ENCODE peak calls at places on chromosome 1, in five cellular contexts. One of them, this sample, is unnamed.

GRCh38 chr1:107680579-107680985 is 284.4 kb downstream of the VAV3 start:
- ATAC-seq in central memory CD8-positive, alpha-beta T cell: no peak
- ATAC-seq in stimulated activated naive CD8-positive, alpha-beta T cell treated with anti-CD3 and anti-CD28 coated beads, Interleukin-15, amount 100 ng/mL, for 72 hours: no peak
- ATAC-seq in left cardiac atrium: no peak
- ATAC-seq in activated T-cell treated with anti-CD3 and anti-CD28 coated beads, Interleukin-2, amount 50 U/mL, for 4 hours: no peak
- ATAC-seq in this sample: no peak

GRCh38 chr1:35030338-35031102 is 1.2 kb downstream of the ZMYM6 start:
- ATAC-seq in central memory CD8-positive, alpha-beta T cell: no peak
- ATAC-seq in stimulated activated naive CD8-positive, alpha-beta T cell treated with anti-CD3 and anti-CD28 coated beads, Interleukin-15, amount 100 ng/mL, for 72 hours: no peak
- ATAC-seq in left cardiac atrium: peak
- ATAC-seq in activated T-cell treated with anti-CD3 and anti-CD28 coated beads, Interleukin-2, amount 50 U/mL, for 4 hours: no peak
- ATAC-seq in this sample: no peak

GRCh38 chr1:107430540-107431228 is 289.8 kb downstream of the NTNG1 start:
- ATAC-seq in central memory CD8-positive, alpha-beta T cell: no peak
- ATAC-seq in activated T-cell treated with anti-CD3 and anti-CD28 coated beads, Interleukin-2, amount 50 U/mL, for 4 hours: no peak
- ATAC-seq in stimulated activated naive CD8-positive, alpha-beta T cell treated with anti-CD3 and anti-CD28 coated beads, Interleukin-15, amount 100 ng/mL, for 72 hours: no peak
- ATAC-seq in left cardiac atrium: no peak
- ATAC-seq in this sample: peak

GRCh38 chr1:111789666-111790316 is 34.1 kb downstream of the DDX20 start:
- ATAC-seq in activated T-cell treated with anti-CD3 and anti-CD28 coated beads, Interleukin-2, amount 50 U/mL, for 4 hours: no peak
- ATAC-seq in left cardiac atrium: peak
- ATAC-seq in stimulated activated naive CD8-positive, alpha-beta T cell treated with anti-CD3 and anti-CD28 coated beads, Interleukin-15, amount 100 ng/mL, for 72 hours: no peak
- ATAC-seq in central memory CD8-positive, alpha-beta T cell: no peak
- ATAC-seq in this sample: no peak

GRCh38 chr1:119898520-119898919 is 2.2 kb upstream of the ADAM30 start:
- ATAC-seq in central memory CD8-positive, alpha-beta T cell: no peak
- ATAC-seq in stimulated activated naive CD8-positive, alpha-beta T cell treated with anti-CD3 and anti-CD28 coated beads, Interleukin-15, amount 100 ng/mL, for 72 hours: no peak
- ATAC-seq in activated T-cell treated with anti-CD3 and anti-CD28 coated beads, Interleukin-2, amount 50 U/mL, for 4 hours: no peak
- ATAC-seq in left cardiac atrium: no peak
- ATAC-seq in this sample: no peak

GRCh38 chr1:43238104-43238503 is 31.7 kb upstream of the TMEM125 start:
- ATAC-seq in activated T-cell treated with anti-CD3 and anti-CD28 coated beads, Interleukin-2, amount 50 U/mL, for 4 hours: no peak
- ATAC-seq in left cardiac atrium: peak
- ATAC-seq in stimulated activated naive CD8-positive, alpha-beta T cell treated with anti-CD3 and anti-CD28 coated beads, Interleukin-15, amount 100 ng/mL, for 72 hours: peak
- ATAC-seq in central memory CD8-positive, alpha-beta T cell: no peak
- ATAC-seq in this sample: peak

GRCh38 chr1:6672558-6672957 is 29.1 kb downstream of the DNAJC11 start:
- ATAC-seq in activated T-cell treated with anti-CD3 and anti-CD28 coated beads, Interleukin-2, amount 50 U/mL, for 4 hours: no peak
- ATAC-seq in left cardiac atrium: peak
- ATAC-seq in stimulated activated naive CD8-positive, alpha-beta T cell treated with anti-CD3 and anti-CD28 coated beads, Interleukin-15, amount 100 ng/mL, for 72 hours: no peak
- ATAC-seq in central memory CD8-positive, alpha-beta T cell: no peak
- ATAC-seq in this sample: no peak

GRCh38 chr1:42108309-42108708 is 44.9 kb upstream of the GUCA2B start:
- ATAC-seq in activated T-cell treated with anti-CD3 and anti-CD28 coated beads, Interleukin-2, amount 50 U/mL, for 4 hours: no peak
- ATAC-seq in central memory CD8-positive, alpha-beta T cell: no peak
- ATAC-seq in stimulated activated naive CD8-positive, alpha-beta T cell treated with anti-CD3 and anti-CD28 coated beads, Interleukin-15, amount 100 ng/mL, for 72 hours: no peak
- ATAC-seq in left cardiac atrium: peak
- ATAC-seq in this sample: no peak

GRCh38 chr1:86822463-86822862 is 91.5 kb downstream of the SELENOF start:
- ATAC-seq in left cardiac atrium: no peak
- ATAC-seq in stimulated activated naive CD8-positive, alpha-beta T cell treated with anti-CD3 and anti-CD28 coated beads, Interleukin-15, amount 100 ng/mL, for 72 hours: no peak
- ATAC-seq in central memory CD8-positive, alpha-beta T cell: no peak
- ATAC-seq in activated T-cell treated with anti-CD3 and anti-CD28 coated beads, Interleukin-2, amount 50 U/mL, for 4 hours: no peak
- ATAC-seq in this sample: no peak

GRCh38 chr1:176017722-176018121 is 189.4 kb downstream of the COP1 start:
- ATAC-seq in activated T-cell treated with anti-CD3 and anti-CD28 coated beads, Interleukin-2, amount 50 U/mL, for 4 hours: no peak
- ATAC-seq in stimulated activated naive CD8-positive, alpha-beta T cell treated with anti-CD3 and anti-CD28 coated beads, Interleukin-15, amount 100 ng/mL, for 72 hours: no peak
- ATAC-seq in left cardiac atrium: no peak
- ATAC-seq in central memory CD8-positive, alpha-beta T cell: no peak
- ATAC-seq in this sample: no peak